ENCODE peak calls at places on chromosomes 7 and 10, in four cellular contexts. Y is left lung, C is A549, J is PC-9. Q is an unnamed sample.

GRCh38 chr7:2063562-2064360 is 169.0 kb downstream of the MAD1L1 start:
- DNase-seq in C (peak), J (peak), Y (no peak), Q (no peak)

GRCh38 chr7:99143853-99144672 is at the start of gene SMURF1:
- DNase-seq in J (peak), C (peak), Y (peak), Q (peak)

GRCh38 chr10:4733150-4733842 is 92.7 kb upstream of the AKR1E2 start:
- DNase-seq in J (peak), C (peak), Y (no peak), Q (no peak)

GRCh38 chr10:130844264-130844761 is 467.2 kb downstream of the TCERG1L start:
- DNase-seq in C (no peak), Y (no peak), J (no peak), Q (no peak)

GRCh38 chr10:84356951-84357350 is 28.6 kb downstream of the CCSER2 start:
- DNase-seq in C (no peak), Y (no peak), J (no peak), Q (no peak)

GRCh38 chr7:18566829-18567228 is 71.3 kb downstream of the HDAC9 start:
- DNase-seq in Y (no peak), J (no peak), C (no peak), Q (peak)

GRCh38 chr10:87093461-87094372 is 926 bp downstream of the GLUD1 start:
- DNase-seq in C (peak), Y (peak), J (peak), Q (peak)

GRCh38 chr10:106804992-106805391 is 359.5 kb downstream of the SORCS1 start:
- DNase-seq in J (no peak), Y (no peak), C (no peak), Q (no peak)

GRCh38 chr7:142685877-142686508 is 63.3 kb upstream of the PRSS1 start:
- DNase-seq in J (no peak), Y (no peak), C (no peak), Q (no peak)

GRCh38 chr7:45978731-45979211 is 57.7 kb upstream of the IGFBP3 start:
- DNase-seq in J (no peak), C (peak), Y (no peak), Q (no peak)
- H3K27ac ChIP-seq in J (peak), C (peak), Y (peak), Q (no peak)

GRCh38 chr10:95571390-95571789 is 10.2 kb upstream of the SORBS1 start:
- DNase-seq in Y (no peak), J (no peak), C (no peak), Q (no peak)
- H3K27ac ChIP-seq in Y (no peak), J (no peak), C (no peak), Q (no peak)

GRCh38 chr7:70695804-70696104 is 436.2 kb upstream of the GALNT17 start:
- DNase-seq in Y (no peak), C (no peak), J (no peak), Q (peak)
- H3K27ac ChIP-seq in Y (peak), C (no peak), J (no peak), Q (peak)

GRCh38 chr10:31063839-31064238 is 32.2 kb upstream of the ZNF438 start:
- DNase-seq in J (no peak), C (no peak), Y (no peak), Q (no peak)
- H3K27ac ChIP-seq in J (no peak), C (no peak), Y (no peak), Q (no peak)

Q was measured in Karpas-422.